ENCODE peak calls at places on chromosomes 11 and 22, in nine cellular contexts. I is RWPE1; K is amygdala; S is fibroblast of lung; L is NAMALWA; X is ovary; M is stimulated activated CD4-positive, alpha-beta T cell treated with anti-CD3 and anti-CD28 coated beads, TNF-alpha, amount 100 ng/mL, for 4 hours; U is epithelial cell of prostate; J is memory B cell. R is an unnamed sample.

GRCh38 chr11:124644426-124645280 is 22.0 kb downstream of the TBRG1 start:
- DNase-seq in I (peak), L (peak), S (peak), M (peak), U (no peak), K (no peak), J (peak), X (peak), R (no peak)

GRCh38 chr11:126515501-126515900 is 160.0 kb downstream of the ST3GAL4 start:
- DNase-seq in M (no peak), L (no peak), J (no peak), U (no peak), K (no peak), X (no peak), S (no peak), I (no peak), R (no peak)

GRCh38 chr11:123111465-123111864 is 49.5 kb upstream of the HSPA8 start:
- DNase-seq in M (no peak), I (peak), S (peak), L (peak), X (no peak), K (no peak), U (peak), J (peak), R (no peak)

GRCh38 chr11:118744001-118744400 is 47.0 kb downstream of the DDX6 start:
- DNase-seq in K (no peak), J (no peak), L (no peak), M (no peak), S (no peak), X (no peak), U (no peak), I (no peak), R (no peak)

GRCh38 chr22:50607366-50608020 is 6.9 kb downstream of the MAPK8IP2 start:
- DNase-seq in S (no peak), L (no peak), K (no peak), X (no peak), M (no peak), J (no peak), U (no peak), I (no peak), R (no peak)

GRCh38 chr22:37199839-37200161 is 11.8 kb upstream of the C1QTNF6 start:
- DNase-seq in L (no peak), M (no peak), U (no peak), I (no peak), K (no peak), S (no peak), X (no peak), J (no peak), R (no peak)

GRCh38 chr22:25167834-25168601 is 31.6 kb upstream of the CRYBB3 start:
- DNase-seq in K (no peak), S (no peak), X (no peak), J (no peak), U (no peak), L (no peak), I (no peak), M (no peak), R (no peak)

GRCh38 chr11:416757-417621 is 2.2 kb upstream of the SIGIRR start:
- DNase-seq in I (peak), U (no peak), M (no peak), X (peak), K (no peak), L (no peak), J (no peak), S (no peak), R (no peak)

GRCh38 chr11:7844986-7845385 is 48.2 kb upstream of the OR5P2 start:
- DNase-seq in M (no peak), U (no peak), L (no peak), K (no peak), I (no peak), X (no peak), J (no peak), S (no peak), R (no peak)

GRCh38 chr11:87325490-87325872 is 287.7 kb downstream of the TMEM135 start:
- DNase-seq in L (no peak), X (no peak), K (no peak), I (no peak), S (no peak), M (no peak), J (no peak), U (no peak), R (no peak)

GRCh38 chr11:66579017-66579606 is 10.7 kb upstream of the CTSF start:
- DNase-seq in S (peak), L (peak), X (peak), U (no peak), J (peak), M (peak), K (peak), I (peak), R (peak)

GRCh38 chr22:39251762-39252460 is 7.1 kb upstream of the PDGFB start:
- DNase-seq in J (no peak), U (peak), S (no peak), M (no peak), I (no peak), L (no peak), X (no peak), K (no peak), R (no peak)

GRCh38 chr22:46660604-46661201 is 40.5 kb downstream of the GRAMD4 start:
- DNase-seq in K (no peak), S (no peak), J (no peak), I (no peak), M (no peak), X (no peak), U (no peak), L (no peak), R (no peak)